ENCODE peak calls at places on chromosomes 6 and 20, in nine cellular contexts. One of them, this sample, is unnamed.

GRCh38 chr6:134517145-134517658 is 199.3 kb upstream of the SGK1 start:
- DNase-seq in AG04450: peak
- DNase-seq in HCT116: no peak
- DNase-seq in astrocyte of the spinal cord: peak
- DNase-seq in spleen: peak
- DNase-seq in cardiac muscle cell: peak
- DNase-seq in neural progenitor cell: peak
- DNase-seq in dorsolateral prefrontal cortex: no peak
- DNase-seq in K562: no peak
- DNase-seq in this sample: peak

GRCh38 chr6:85130743-85131142 is 319.1 kb upstream of the NT5E start:
- DNase-seq in AG04450: no peak
- DNase-seq in HCT116: no peak
- DNase-seq in astrocyte of the spinal cord: peak
- DNase-seq in spleen: no peak
- DNase-seq in cardiac muscle cell: no peak
- DNase-seq in neural progenitor cell: no peak
- DNase-seq in dorsolateral prefrontal cortex: no peak
- DNase-seq in K562: no peak
- DNase-seq in this sample: no peak

GRCh38 chr6:49328051-49328450 is 135.0 kb downstream of the MMUT start:
- DNase-seq in AG04450: no peak
- DNase-seq in HCT116: no peak
- DNase-seq in astrocyte of the spinal cord: peak
- DNase-seq in spleen: no peak
- DNase-seq in cardiac muscle cell: no peak
- DNase-seq in neural progenitor cell: peak
- DNase-seq in dorsolateral prefrontal cortex: no peak
- DNase-seq in K562: no peak
- DNase-seq in this sample: no peak

GRCh38 chr6:135832186-135832585 is 19.3 kb upstream of the PDE7B start:
- DNase-seq in AG04450: no peak
- DNase-seq in HCT116: no peak
- DNase-seq in astrocyte of the spinal cord: no peak
- DNase-seq in spleen: no peak
- DNase-seq in cardiac muscle cell: no peak
- DNase-seq in neural progenitor cell: no peak
- DNase-seq in dorsolateral prefrontal cortex: no peak
- DNase-seq in K562: no peak
- DNase-seq in this sample: no peak

GRCh38 chr20:47360489-47361267 is 4.2 kb upstream of the ZMYND8 start:
- DNase-seq in AG04450: peak
- DNase-seq in HCT116: peak
- DNase-seq in astrocyte of the spinal cord: peak
- DNase-seq in spleen: peak
- DNase-seq in cardiac muscle cell: peak
- DNase-seq in neural progenitor cell: peak
- DNase-seq in dorsolateral prefrontal cortex: peak
- DNase-seq in K562: peak
- DNase-seq in this sample: peak

GRCh38 chr6:43076928-43077809 is 1.1 kb downstream of the PTK7 start:
- DNase-seq in AG04450: no peak
- DNase-seq in HCT116: no peak
- DNase-seq in astrocyte of the spinal cord: peak
- DNase-seq in spleen: no peak
- DNase-seq in cardiac muscle cell: peak
- DNase-seq in neural progenitor cell: peak
- DNase-seq in dorsolateral prefrontal cortex: peak
- DNase-seq in K562: no peak
- DNase-seq in this sample: no peak

GRCh38 chr6:113182370-113183141 is 674.6 kb upstream of the MARCKS start:
- DNase-seq in AG04450: peak
- DNase-seq in HCT116: no peak
- DNase-seq in astrocyte of the spinal cord: peak
- DNase-seq in spleen: no peak
- DNase-seq in cardiac muscle cell: no peak
- DNase-seq in neural progenitor cell: no peak
- DNase-seq in dorsolateral prefrontal cortex: no peak
- DNase-seq in K562: no peak
- DNase-seq in this sample: peak

GRCh38 chr6:111995409-111995808 is 58.5 kb upstream of the CCN6 start:
- DNase-seq in AG04450: no peak
- DNase-seq in HCT116: no peak
- DNase-seq in astrocyte of the spinal cord: peak
- DNase-seq in spleen: no peak
- DNase-seq in cardiac muscle cell: no peak
- DNase-seq in neural progenitor cell: no peak
- DNase-seq in dorsolateral prefrontal cortex: no peak
- DNase-seq in K562: no peak
- DNase-seq in this sample: no peak

GRCh38 chr6:93423542-93423941 is 4.2 kb upstream of the EPHA7 start:
- DNase-seq in AG04450: no peak
- DNase-seq in HCT116: peak
- DNase-seq in astrocyte of the spinal cord: peak
- DNase-seq in spleen: no peak
- DNase-seq in cardiac muscle cell: peak
- DNase-seq in neural progenitor cell: peak
- DNase-seq in dorsolateral prefrontal cortex: peak
- DNase-seq in K562: no peak
- DNase-seq in this sample: no peak

GRCh38 chr20:5969348-5969935 is 19.0 kb downstream of the MCM8 start:
- DNase-seq in AG04450: no peak
- DNase-seq in HCT116: no peak
- DNase-seq in astrocyte of the spinal cord: no peak
- DNase-seq in spleen: no peak
- DNase-seq in cardiac muscle cell: no peak
- DNase-seq in neural progenitor cell: peak
- DNase-seq in dorsolateral prefrontal cortex: no peak
- DNase-seq in K562: no peak
- DNase-seq in this sample: no peak

GRCh38 chr20:35743693-35744491 is 1.8 kb upstream of the RBM39 start:
- DNase-seq in AG04450: no peak
- DNase-seq in HCT116: no peak
- DNase-seq in astrocyte of the spinal cord: no peak
- DNase-seq in spleen: peak
- DNase-seq in cardiac muscle cell: no peak
- DNase-seq in neural progenitor cell: no peak
- DNase-seq in dorsolateral prefrontal cortex: no peak
- DNase-seq in K562: peak
- DNase-seq in this sample: no peak

GRCh38 chr20:1105599-1106194 is 12.7 kb upstream of the PSMF1 start:
- DNase-seq in AG04450: no peak
- DNase-seq in HCT116: no peak
- DNase-seq in astrocyte of the spinal cord: no peak
- DNase-seq in spleen: no peak
- DNase-seq in cardiac muscle cell: no peak
- DNase-seq in neural progenitor cell: no peak
- DNase-seq in dorsolateral prefrontal cortex: no peak
- DNase-seq in K562: no peak
- DNase-seq in this sample: no peak

GRCh38 chr20:32285621-32286334 is 8.3 kb downstream of the KIF3B start:
- DNase-seq in AG04450: no peak
- DNase-seq in HCT116: no peak
- DNase-seq in astrocyte of the spinal cord: no peak
- DNase-seq in spleen: no peak
- DNase-seq in cardiac muscle cell: peak
- DNase-seq in neural progenitor cell: no peak
- DNase-seq in dorsolateral prefrontal cortex: no peak
- DNase-seq in K562: peak
- DNase-seq in this sample: no peak

GRCh38 chr6:79188101-79188500 is 46.4 kb downstream of the HMGN3 start:
- DNase-seq in AG04450: no peak
- DNase-seq in HCT116: no peak
- DNase-seq in astrocyte of the spinal cord: no peak
- DNase-seq in spleen: no peak
- DNase-seq in cardiac muscle cell: no peak
- DNase-seq in neural progenitor cell: no peak
- DNase-seq in dorsolateral prefrontal cortex: no peak
- DNase-seq in K562: no peak
- DNase-seq in this sample: no peak

GRCh38 chr6:97198181-97198580 is 84.8 kb downstream of the MMS22L start:
- DNase-seq in AG04450: no peak
- DNase-seq in HCT116: no peak
- DNase-seq in astrocyte of the spinal cord: peak
- DNase-seq in spleen: no peak
- DNase-seq in cardiac muscle cell: no peak
- DNase-seq in neural progenitor cell: no peak
- DNase-seq in dorsolateral prefrontal cortex: no peak
- DNase-seq in K562: no peak
- DNase-seq in this sample: no peak

GRCh38 chr6:4906942-4907300 is 96.9 kb downstream of the RPP40 start:
- DNase-seq in AG04450: no peak
- DNase-seq in HCT116: no peak
- DNase-seq in astrocyte of the spinal cord: no peak
- DNase-seq in spleen: no peak
- DNase-seq in cardiac muscle cell: no peak
- DNase-seq in neural progenitor cell: no peak
- DNase-seq in dorsolateral prefrontal cortex: no peak
- DNase-seq in K562: no peak
- DNase-seq in this sample: no peak
- H3K4me3 ChIP-seq in AG04450: no peak
- H3K4me3 ChIP-seq in HCT116: no peak
- H3K4me3 ChIP-seq in astrocyte of the spinal cord: no peak
- H3K4me3 ChIP-seq in spleen: no peak
- H3K4me3 ChIP-seq in cardiac muscle cell: no peak
- H3K4me3 ChIP-seq in neural progenitor cell: no peak
- H3K4me3 ChIP-seq in dorsolateral prefrontal cortex: no peak
- H3K4me3 ChIP-seq in K562: no peak
- H3K4me3 ChIP-seq in this sample: no peak

GRCh38 chr20:37416202-37417145 is 70.5 kb downstream of the SRC start:
- DNase-seq in AG04450: no peak
- DNase-seq in HCT116: no peak
- DNase-seq in astrocyte of the spinal cord: no peak
- DNase-seq in spleen: no peak
- DNase-seq in cardiac muscle cell: no peak
- DNase-seq in neural progenitor cell: no peak
- DNase-seq in dorsolateral prefrontal cortex: no peak
- DNase-seq in K562: no peak
- DNase-seq in this sample: no peak

GRCh38 chr20:37418591-37418990 is 72.7 kb downstream of the SRC start:
- DNase-seq in AG04450: no peak
- DNase-seq in HCT116: no peak
- DNase-seq in astrocyte of the spinal cord: no peak
- DNase-seq in spleen: no peak
- DNase-seq in cardiac muscle cell: no peak
- DNase-seq in neural progenitor cell: no peak
- DNase-seq in dorsolateral prefrontal cortex: no peak
- DNase-seq in K562: no peak
- DNase-seq in this sample: no peak

GRCh38 chr20:37417146-37417856 is 71.4 kb downstream of the SRC start:
- DNase-seq in AG04450: no peak
- DNase-seq in HCT116: no peak
- DNase-seq in astrocyte of the spinal cord: no peak
- DNase-seq in spleen: no peak
- DNase-seq in cardiac muscle cell: no peak
- DNase-seq in neural progenitor cell: peak
- DNase-seq in dorsolateral prefrontal cortex: no peak
- DNase-seq in K562: no peak
- DNase-seq in this sample: no peak

GRCh38 chr20:37419307-37419706 is 73.4 kb downstream of the SRC start:
- DNase-seq in AG04450: no peak
- DNase-seq in HCT116: no peak
- DNase-seq in astrocyte of the spinal cord: no peak
- DNase-seq in spleen: no peak
- DNase-seq in cardiac muscle cell: no peak
- DNase-seq in neural progenitor cell: no peak
- DNase-seq in dorsolateral prefrontal cortex: no peak
- DNase-seq in K562: no peak
- DNase-seq in this sample: no peak

GRCh38 chr20:37417857-37418501 is 72.0 kb downstream of the SRC start:
- DNase-seq in AG04450: no peak
- DNase-seq in HCT116: no peak
- DNase-seq in astrocyte of the spinal cord: no peak
- DNase-seq in spleen: no peak
- DNase-seq in cardiac muscle cell: no peak
- DNase-seq in neural progenitor cell: no peak
- DNase-seq in dorsolateral prefrontal cortex: no peak
- DNase-seq in K562: no peak
- DNase-seq in this sample: no peak
- TF ChIP-seq CTCF in AG04450: no peak
- TF ChIP-seq CTCF in HCT116: no peak
- TF ChIP-seq CTCF in astrocyte of the spinal cord: no peak
- TF ChIP-seq CTCF in spleen: no peak
- TF ChIP-seq CTCF in cardiac muscle cell: no peak
- TF ChIP-seq CTCF in neural progenitor cell: no peak
- TF ChIP-seq CTCF in dorsolateral prefrontal cortex: no peak
- TF ChIP-seq CTCF in K562: no peak
- TF ChIP-seq CTCF in this sample: peak

DNA sequence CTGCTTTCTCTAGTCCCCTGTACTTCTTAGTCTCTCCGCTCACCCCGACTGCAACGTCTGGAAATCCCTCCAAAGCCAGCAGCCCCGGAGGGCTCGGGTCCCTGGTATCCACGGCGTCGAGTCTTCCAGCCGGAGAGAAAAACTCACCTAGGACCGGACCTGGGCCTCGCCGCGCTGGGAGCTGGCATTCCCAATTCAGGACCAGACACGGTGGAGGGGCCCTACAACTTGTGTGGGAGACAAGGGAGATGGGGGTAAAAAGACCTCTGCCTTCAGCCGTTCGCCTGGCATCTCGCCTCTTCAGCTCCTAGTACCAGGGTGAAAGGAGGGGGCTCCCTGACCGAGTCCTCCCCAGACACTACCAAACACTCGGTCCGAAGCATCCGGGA is 64.3 kb downstream of the GPX5 start:
- DNase-seq in AG04450: no peak
- DNase-seq in HCT116: no peak
- DNase-seq in astrocyte of the spinal cord: no peak
- DNase-seq in spleen: no peak
- DNase-seq in cardiac muscle cell: no peak
- DNase-seq in neural progenitor cell: peak
- DNase-seq in dorsolateral prefrontal cortex: peak
- DNase-seq in K562: no peak
- DNase-seq in this sample: no peak
- H3K4me3 ChIP-seq in AG04450: peak
- H3K4me3 ChIP-seq in HCT116: no peak
- H3K4me3 ChIP-seq in astrocyte of the spinal cord: peak
- H3K4me3 ChIP-seq in spleen: no peak
- H3K4me3 ChIP-seq in cardiac muscle cell: peak
- H3K4me3 ChIP-seq in neural progenitor cell: peak
- H3K4me3 ChIP-seq in dorsolateral prefrontal cortex: peak
- H3K4me3 ChIP-seq in K562: no peak
- H3K4me3 ChIP-seq in this sample: peak

DNA sequence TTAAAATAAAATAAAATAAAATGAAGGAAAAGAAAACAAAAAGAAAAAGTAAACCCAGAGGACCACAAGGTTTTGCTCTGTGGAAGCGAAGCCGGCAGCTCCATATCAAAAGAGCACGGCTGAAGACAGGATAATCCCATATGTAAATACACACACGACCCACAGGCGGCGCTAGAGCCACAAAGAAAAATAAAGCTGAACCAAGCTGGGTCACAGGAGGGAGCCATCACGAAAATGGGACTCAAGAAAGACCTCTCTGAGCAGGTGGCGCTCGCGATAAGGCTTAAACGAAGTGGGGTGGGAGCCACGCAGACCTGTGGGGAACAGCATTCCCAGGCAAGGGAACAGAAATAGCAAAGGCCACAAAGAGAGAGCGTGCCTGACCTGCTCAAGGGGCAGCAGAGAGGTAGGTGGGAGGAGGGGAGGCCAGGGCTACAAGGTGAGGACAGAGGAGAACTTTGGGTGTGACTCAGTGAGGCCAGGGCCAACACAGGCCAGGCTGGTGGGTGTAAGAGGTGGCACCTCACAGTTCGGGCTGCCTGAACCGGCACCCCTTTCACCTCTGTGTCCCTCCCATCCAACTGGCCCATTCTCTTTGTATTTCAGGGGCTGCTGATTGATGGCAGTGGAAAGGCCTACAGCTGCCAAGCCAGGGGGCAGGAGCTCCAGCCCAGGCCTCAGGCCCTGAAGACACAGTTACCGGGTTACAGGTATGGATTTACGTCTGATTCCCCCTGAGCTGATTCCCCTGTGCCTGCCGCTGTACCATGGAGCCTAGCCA is 26.0 kb downstream of the PTGIS start:
- DNase-seq in AG04450: peak
- DNase-seq in HCT116: peak
- DNase-seq in astrocyte of the spinal cord: peak
- DNase-seq in spleen: no peak
- DNase-seq in cardiac muscle cell: peak
- DNase-seq in neural progenitor cell: peak
- DNase-seq in dorsolateral prefrontal cortex: peak
- DNase-seq in K562: peak
- DNase-seq in this sample: peak
- TF ChIP-seq CTCF in AG04450: peak
- TF ChIP-seq CTCF in HCT116: peak
- TF ChIP-seq CTCF in astrocyte of the spinal cord: peak
- TF ChIP-seq CTCF in spleen: peak
- TF ChIP-seq CTCF in cardiac muscle cell: peak
- TF ChIP-seq CTCF in neural progenitor cell: peak
- TF ChIP-seq CTCF in dorsolateral prefrontal cortex: peak
- TF ChIP-seq CTCF in K562: peak
- TF ChIP-seq CTCF in this sample: peak

This sample was measured in AG09309.